ENCODE peak calls at places on chromosomes 7 and 10, in ten cellular contexts. One of them, this sample, is unnamed.
A peak's percentile ranks its signal among the peaks of the same experiment; 100 is the strongest.

GRCh38 chr7:151243411-151244155 is 4.9 kb downstream of the SMARCD3 start:
- DNase-seq in GM19239: no peak
- DNase-seq in activated CD4-positive, CD25-positive, alpha-beta regulatory T cell: no peak
- DNase-seq in anterior cingulate cortex: no peak
- DNase-seq in left ventricle myocardium inferior: no peak
- DNase-seq in foreskin keratinocyte: no peak
- DNase-seq in T-helper 2 cell: no peak
- DNase-seq in right cardiac atrium: no peak
- DNase-seq in NCI-H2029: no peak
- DNase-seq in stimulated activated CD4-positive, alpha-beta T cell treated with anti-CD3 and anti-CD28 coated beads, Interleukin-2, amount 100 ng/mL, for 48 hours: no peak
- DNase-seq in this sample: peak; percentile 67

GRCh38 chr10:122052702-122053101 is 63.7 kb downstream of the TACC2 start:
- DNase-seq in T-helper 2 cell: no peak
- DNase-seq in GM19239: no peak
- DNase-seq in right cardiac atrium: no peak
- DNase-seq in NCI-H2029: no peak
- DNase-seq in stimulated activated CD4-positive, alpha-beta T cell treated with anti-CD3 and anti-CD28 coated beads, Interleukin-2, amount 100 ng/mL, for 48 hours: no peak
- DNase-seq in left ventricle myocardium inferior: no peak
- DNase-seq in activated CD4-positive, CD25-positive, alpha-beta regulatory T cell: no peak
- DNase-seq in foreskin keratinocyte: peak; percentile 81
- DNase-seq in anterior cingulate cortex: no peak
- DNase-seq in this sample: no peak

GRCh38 chr10:113980408-113981087 is 63.1 kb upstream of the ADRB1 start:
- DNase-seq in activated CD4-positive, CD25-positive, alpha-beta regulatory T cell: no peak
- DNase-seq in NCI-H2029: no peak
- DNase-seq in foreskin keratinocyte: no peak
- DNase-seq in left ventricle myocardium inferior: no peak
- DNase-seq in stimulated activated CD4-positive, alpha-beta T cell treated with anti-CD3 and anti-CD28 coated beads, Interleukin-2, amount 100 ng/mL, for 48 hours: no peak
- DNase-seq in right cardiac atrium: no peak
- DNase-seq in T-helper 2 cell: no peak
- DNase-seq in GM19239: no peak
- DNase-seq in anterior cingulate cortex: no peak
- DNase-seq in this sample: no peak

GRCh38 chr10:59536151-59536550 is 173.5 kb downstream of the SLC16A9 start:
- DNase-seq in foreskin keratinocyte: peak; percentile 62
- DNase-seq in NCI-H2029: no peak
- DNase-seq in stimulated activated CD4-positive, alpha-beta T cell treated with anti-CD3 and anti-CD28 coated beads, Interleukin-2, amount 100 ng/mL, for 48 hours: no peak
- DNase-seq in left ventricle myocardium inferior: no peak
- DNase-seq in right cardiac atrium: no peak
- DNase-seq in anterior cingulate cortex: no peak
- DNase-seq in T-helper 2 cell: no peak
- DNase-seq in activated CD4-positive, CD25-positive, alpha-beta regulatory T cell: no peak
- DNase-seq in GM19239: no peak
- DNase-seq in this sample: no peak

GRCh38 chr7:75649462-75649861 is 89.3 kb downstream of the HIP1 start:
- DNase-seq in NCI-H2029: no peak
- DNase-seq in stimulated activated CD4-positive, alpha-beta T cell treated with anti-CD3 and anti-CD28 coated beads, Interleukin-2, amount 100 ng/mL, for 48 hours: no peak
- DNase-seq in left ventricle myocardium inferior: no peak
- DNase-seq in foreskin keratinocyte: peak; percentile 37
- DNase-seq in right cardiac atrium: no peak
- DNase-seq in activated CD4-positive, CD25-positive, alpha-beta regulatory T cell: no peak
- DNase-seq in T-helper 2 cell: no peak
- DNase-seq in anterior cingulate cortex: no peak
- DNase-seq in GM19239: no peak
- DNase-seq in this sample: no peak

GRCh38 chr10:62183857-62184805 is 84.5 kb downstream of the RTKN2 start:
- DNase-seq in GM19239: no peak
- DNase-seq in T-helper 2 cell: no peak
- DNase-seq in anterior cingulate cortex: no peak
- DNase-seq in foreskin keratinocyte: no peak
- DNase-seq in left ventricle myocardium inferior: no peak
- DNase-seq in stimulated activated CD4-positive, alpha-beta T cell treated with anti-CD3 and anti-CD28 coated beads, Interleukin-2, amount 100 ng/mL, for 48 hours: no peak
- DNase-seq in activated CD4-positive, CD25-positive, alpha-beta regulatory T cell: no peak
- DNase-seq in NCI-H2029: peak; percentile 22
- DNase-seq in right cardiac atrium: no peak
- DNase-seq in this sample: no peak

GRCh38 chr10:102965455-102965854 is 47.4 kb downstream of the CNNM2 start:
- DNase-seq in activated CD4-positive, CD25-positive, alpha-beta regulatory T cell: no peak
- DNase-seq in left ventricle myocardium inferior: no peak
- DNase-seq in T-helper 2 cell: no peak
- DNase-seq in stimulated activated CD4-positive, alpha-beta T cell treated with anti-CD3 and anti-CD28 coated beads, Interleukin-2, amount 100 ng/mL, for 48 hours: no peak
- DNase-seq in foreskin keratinocyte: no peak
- DNase-seq in right cardiac atrium: no peak
- DNase-seq in GM19239: no peak
- DNase-seq in anterior cingulate cortex: no peak
- DNase-seq in NCI-H2029: no peak
- DNase-seq in this sample: no peak

GRCh38 chr7:23276381-23276780 is 22.8 kb upstream of the MALSU1 start:
- DNase-seq in stimulated activated CD4-positive, alpha-beta T cell treated with anti-CD3 and anti-CD28 coated beads, Interleukin-2, amount 100 ng/mL, for 48 hours: no peak
- DNase-seq in left ventricle myocardium inferior: no peak
- DNase-seq in T-helper 2 cell: no peak
- DNase-seq in GM19239: no peak
- DNase-seq in NCI-H2029: no peak
- DNase-seq in right cardiac atrium: no peak
- DNase-seq in anterior cingulate cortex: no peak
- DNase-seq in activated CD4-positive, CD25-positive, alpha-beta regulatory T cell: no peak
- DNase-seq in foreskin keratinocyte: no peak
- DNase-seq in this sample: no peak

GRCh38 chr7:139830779-139831498 is 1.9 kb downstream of the TBXAS1 start:
- DNase-seq in NCI-H2029: no peak
- DNase-seq in anterior cingulate cortex: no peak
- DNase-seq in stimulated activated CD4-positive, alpha-beta T cell treated with anti-CD3 and anti-CD28 coated beads, Interleukin-2, amount 100 ng/mL, for 48 hours: no peak
- DNase-seq in activated CD4-positive, CD25-positive, alpha-beta regulatory T cell: no peak
- DNase-seq in foreskin keratinocyte: no peak
- DNase-seq in T-helper 2 cell: no peak
- DNase-seq in right cardiac atrium: no peak
- DNase-seq in GM19239: no peak
- DNase-seq in left ventricle myocardium inferior: no peak
- DNase-seq in this sample: no peak

GRCh38 chr10:29517352-29517923 is 117.3 kb downstream of the SVIL start:
- DNase-seq in anterior cingulate cortex: no peak
- DNase-seq in T-helper 2 cell: no peak
- DNase-seq in right cardiac atrium: peak; percentile 47
- DNase-seq in activated CD4-positive, CD25-positive, alpha-beta regulatory T cell: no peak
- DNase-seq in GM19239: no peak
- DNase-seq in foreskin keratinocyte: no peak
- DNase-seq in NCI-H2029: no peak
- DNase-seq in stimulated activated CD4-positive, alpha-beta T cell treated with anti-CD3 and anti-CD28 coated beads, Interleukin-2, amount 100 ng/mL, for 48 hours: peak; percentile 7
- DNase-seq in left ventricle myocardium inferior: no peak
- DNase-seq in this sample: no peak

GRCh38 chr10:11035318-11035920 is 17.7 kb downstream of the CELF2 start:
- DNase-seq in anterior cingulate cortex: no peak
- DNase-seq in GM19239: no peak
- DNase-seq in left ventricle myocardium inferior: no peak
- DNase-seq in stimulated activated CD4-positive, alpha-beta T cell treated with anti-CD3 and anti-CD28 coated beads, Interleukin-2, amount 100 ng/mL, for 48 hours: no peak
- DNase-seq in right cardiac atrium: no peak
- DNase-seq in activated CD4-positive, CD25-positive, alpha-beta regulatory T cell: no peak
- DNase-seq in foreskin keratinocyte: peak; percentile 81
- DNase-seq in NCI-H2029: no peak
- DNase-seq in T-helper 2 cell: no peak
- DNase-seq in this sample: no peak

GRCh38 chr7:74083928-74084721 is 521 bp downstream of the LIMK1 start:
- DNase-seq in left ventricle myocardium inferior: peak; percentile 40
- DNase-seq in activated CD4-positive, CD25-positive, alpha-beta regulatory T cell: peak; percentile 53
- DNase-seq in NCI-H2029: no peak
- DNase-seq in stimulated activated CD4-positive, alpha-beta T cell treated with anti-CD3 and anti-CD28 coated beads, Interleukin-2, amount 100 ng/mL, for 48 hours: no peak
- DNase-seq in GM19239: peak; percentile 28
- DNase-seq in T-helper 2 cell: no peak
- DNase-seq in foreskin keratinocyte: no peak
- DNase-seq in anterior cingulate cortex: no peak
- DNase-seq in right cardiac atrium: peak; percentile 82
- DNase-seq in this sample: no peak

GRCh38 chr10:89032141-89032814 is 41.7 kb downstream of the FAS start:
- DNase-seq in anterior cingulate cortex: no peak
- DNase-seq in right cardiac atrium: peak; percentile 35
- DNase-seq in T-helper 2 cell: peak; percentile 47
- DNase-seq in NCI-H2029: no peak
- DNase-seq in foreskin keratinocyte: peak; percentile 82
- DNase-seq in GM19239: no peak
- DNase-seq in left ventricle myocardium inferior: peak; percentile 26
- DNase-seq in stimulated activated CD4-positive, alpha-beta T cell treated with anti-CD3 and anti-CD28 coated beads, Interleukin-2, amount 100 ng/mL, for 48 hours: peak; percentile 47
- DNase-seq in activated CD4-positive, CD25-positive, alpha-beta regulatory T cell: peak; percentile 25
- DNase-seq in this sample: no peak

GRCh38 chr10:70682920-70683600 is 10.8 kb downstream of the ADAMTS14 start:
- DNase-seq in stimulated activated CD4-positive, alpha-beta T cell treated with anti-CD3 and anti-CD28 coated beads, Interleukin-2, amount 100 ng/mL, for 48 hours: no peak
- DNase-seq in right cardiac atrium: no peak
- DNase-seq in NCI-H2029: no peak
- DNase-seq in T-helper 2 cell: no peak
- DNase-seq in GM19239: no peak
- DNase-seq in left ventricle myocardium inferior: no peak
- DNase-seq in foreskin keratinocyte: no peak
- DNase-seq in activated CD4-positive, CD25-positive, alpha-beta regulatory T cell: no peak
- DNase-seq in anterior cingulate cortex: no peak
- DNase-seq in this sample: no peak

GRCh38 chr10:73744690-73744994 is 470 bp downstream of the SEC24C start:
- DNase-seq in activated CD4-positive, CD25-positive, alpha-beta regulatory T cell: peak; percentile 53
- DNase-seq in right cardiac atrium: no peak
- DNase-seq in GM19239: peak; percentile 34
- DNase-seq in NCI-H2029: no peak
- DNase-seq in foreskin keratinocyte: no peak
- DNase-seq in anterior cingulate cortex: no peak
- DNase-seq in left ventricle myocardium inferior: no peak
- DNase-seq in stimulated activated CD4-positive, alpha-beta T cell treated with anti-CD3 and anti-CD28 coated beads, Interleukin-2, amount 100 ng/mL, for 48 hours: peak; percentile 51
- DNase-seq in T-helper 2 cell: peak; percentile 52
- DNase-seq in this sample: no peak

GRCh38 chr10:109784236-109784635 is 139.1 kb downstream of the XPNPEP1 start:
- DNase-seq in NCI-H2029: no peak
- DNase-seq in left ventricle myocardium inferior: no peak
- DNase-seq in T-helper 2 cell: no peak
- DNase-seq in stimulated activated CD4-positive, alpha-beta T cell treated with anti-CD3 and anti-CD28 coated beads, Interleukin-2, amount 100 ng/mL, for 48 hours: no peak
- DNase-seq in GM19239: no peak
- DNase-seq in right cardiac atrium: no peak
- DNase-seq in foreskin keratinocyte: peak; percentile 23
- DNase-seq in anterior cingulate cortex: no peak
- DNase-seq in activated CD4-positive, CD25-positive, alpha-beta regulatory T cell: no peak
- DNase-seq in this sample: no peak

GRCh38 chr10:71380841-71381240 is 15.9 kb upstream of the CDH23 start:
- DNase-seq in activated CD4-positive, CD25-positive, alpha-beta regulatory T cell: no peak
- DNase-seq in GM19239: no peak
- DNase-seq in left ventricle myocardium inferior: no peak
- DNase-seq in NCI-H2029: no peak
- DNase-seq in stimulated activated CD4-positive, alpha-beta T cell treated with anti-CD3 and anti-CD28 coated beads, Interleukin-2, amount 100 ng/mL, for 48 hours: no peak
- DNase-seq in foreskin keratinocyte: no peak
- DNase-seq in anterior cingulate cortex: no peak
- DNase-seq in T-helper 2 cell: no peak
- DNase-seq in right cardiac atrium: no peak
- DNase-seq in this sample: no peak

GRCh38 chr7:129072410-129073063 is 17.6 kb upstream of the TNPO3 start:
- DNase-seq in foreskin keratinocyte: no peak
- DNase-seq in activated CD4-positive, CD25-positive, alpha-beta regulatory T cell: no peak
- DNase-seq in left ventricle myocardium inferior: no peak
- DNase-seq in T-helper 2 cell: no peak
- DNase-seq in anterior cingulate cortex: no peak
- DNase-seq in GM19239: no peak
- DNase-seq in stimulated activated CD4-positive, alpha-beta T cell treated with anti-CD3 and anti-CD28 coated beads, Interleukin-2, amount 100 ng/mL, for 48 hours: no peak
- DNase-seq in NCI-H2029: no peak
- DNase-seq in right cardiac atrium: no peak
- DNase-seq in this sample: no peak

GRCh38 chr7:107810626-107811025 is 7.6 kb upstream of the SLC26A3 start:
- DNase-seq in NCI-H2029: no peak
- DNase-seq in activated CD4-positive, CD25-positive, alpha-beta regulatory T cell: no peak
- DNase-seq in stimulated activated CD4-positive, alpha-beta T cell treated with anti-CD3 and anti-CD28 coated beads, Interleukin-2, amount 100 ng/mL, for 48 hours: no peak
- DNase-seq in right cardiac atrium: no peak
- DNase-seq in T-helper 2 cell: no peak
- DNase-seq in GM19239: no peak
- DNase-seq in foreskin keratinocyte: no peak
- DNase-seq in left ventricle myocardium inferior: no peak
- DNase-seq in anterior cingulate cortex: no peak
- DNase-seq in this sample: no peak

GRCh38 chr10:114220281-114220680 is 18.8 kb upstream of the VWA2 start:
- DNase-seq in stimulated activated CD4-positive, alpha-beta T cell treated with anti-CD3 and anti-CD28 coated beads, Interleukin-2, amount 100 ng/mL, for 48 hours: no peak
- DNase-seq in left ventricle myocardium inferior: no peak
- DNase-seq in anterior cingulate cortex: no peak
- DNase-seq in activated CD4-positive, CD25-positive, alpha-beta regulatory T cell: no peak
- DNase-seq in foreskin keratinocyte: no peak
- DNase-seq in NCI-H2029: no peak
- DNase-seq in right cardiac atrium: no peak
- DNase-seq in T-helper 2 cell: no peak
- DNase-seq in GM19239: no peak
- DNase-seq in this sample: no peak

GRCh38 chr10:87646920-87647319 is 12.8 kb upstream of the PAPSS2 start:
- DNase-seq in activated CD4-positive, CD25-positive, alpha-beta regulatory T cell: no peak
- DNase-seq in right cardiac atrium: no peak
- DNase-seq in stimulated activated CD4-positive, alpha-beta T cell treated with anti-CD3 and anti-CD28 coated beads, Interleukin-2, amount 100 ng/mL, for 48 hours: no peak
- DNase-seq in T-helper 2 cell: no peak
- DNase-seq in GM19239: no peak
- DNase-seq in anterior cingulate cortex: no peak
- DNase-seq in left ventricle myocardium inferior: no peak
- DNase-seq in foreskin keratinocyte: no peak
- DNase-seq in NCI-H2029: no peak
- DNase-seq in this sample: no peak

GRCh38 chr10:91366687-91367086 is 43.5 kb upstream of the HECTD2 start:
- DNase-seq in left ventricle myocardium inferior: no peak
- DNase-seq in T-helper 2 cell: no peak
- DNase-seq in stimulated activated CD4-positive, alpha-beta T cell treated with anti-CD3 and anti-CD28 coated beads, Interleukin-2, amount 100 ng/mL, for 48 hours: no peak
- DNase-seq in activated CD4-positive, CD25-positive, alpha-beta regulatory T cell: no peak
- DNase-seq in anterior cingulate cortex: no peak
- DNase-seq in right cardiac atrium: no peak
- DNase-seq in foreskin keratinocyte: no peak
- DNase-seq in GM19239: no peak
- DNase-seq in NCI-H2029: no peak
- DNase-seq in this sample: no peak

GRCh38 chr7:137970263-137970975 is 31.5 kb downstream of the CREB3L2 start:
- DNase-seq in right cardiac atrium: peak; percentile 76
- DNase-seq in anterior cingulate cortex: no peak
- DNase-seq in NCI-H2029: no peak
- DNase-seq in GM19239: no peak
- DNase-seq in T-helper 2 cell: no peak
- DNase-seq in stimulated activated CD4-positive, alpha-beta T cell treated with anti-CD3 and anti-CD28 coated beads, Interleukin-2, amount 100 ng/mL, for 48 hours: no peak
- DNase-seq in foreskin keratinocyte: no peak
- DNase-seq in left ventricle myocardium inferior: peak; percentile 57
- DNase-seq in activated CD4-positive, CD25-positive, alpha-beta regulatory T cell: no peak
- DNase-seq in this sample: no peak

GRCh38 chr7:36203081-36203775 is 50.2 kb downstream of the EEPD1 start:
- DNase-seq in left ventricle myocardium inferior: no peak
- DNase-seq in GM19239: no peak
- DNase-seq in right cardiac atrium: no peak
- DNase-seq in NCI-H2029: no peak
- DNase-seq in T-helper 2 cell: no peak
- DNase-seq in foreskin keratinocyte: no peak
- DNase-seq in activated CD4-positive, CD25-positive, alpha-beta regulatory T cell: no peak
- DNase-seq in anterior cingulate cortex: no peak
- DNase-seq in stimulated activated CD4-positive, alpha-beta T cell treated with anti-CD3 and anti-CD28 coated beads, Interleukin-2, amount 100 ng/mL, for 48 hours: no peak
- DNase-seq in this sample: no peak

GRCh38 chr7:136617176-136617575 is 251.3 kb upstream of the CHRM2 start:
- DNase-seq in left ventricle myocardium inferior: no peak
- DNase-seq in right cardiac atrium: no peak
- DNase-seq in foreskin keratinocyte: no peak
- DNase-seq in T-helper 2 cell: no peak
- DNase-seq in GM19239: no peak
- DNase-seq in stimulated activated CD4-positive, alpha-beta T cell treated with anti-CD3 and anti-CD28 coated beads, Interleukin-2, amount 100 ng/mL, for 48 hours: no peak
- DNase-seq in anterior cingulate cortex: no peak
- DNase-seq in NCI-H2029: no peak
- DNase-seq in activated CD4-positive, CD25-positive, alpha-beta regulatory T cell: no peak
- DNase-seq in this sample: no peak

GRCh38 chr10:70093335-70093944 is 39.2 kb downstream of the AIFM2 start:
- DNase-seq in foreskin keratinocyte: no peak
- DNase-seq in stimulated activated CD4-positive, alpha-beta T cell treated with anti-CD3 and anti-CD28 coated beads, Interleukin-2, amount 100 ng/mL, for 48 hours: no peak
- DNase-seq in GM19239: no peak
- DNase-seq in anterior cingulate cortex: no peak
- DNase-seq in T-helper 2 cell: no peak
- DNase-seq in activated CD4-positive, CD25-positive, alpha-beta regulatory T cell: no peak
- DNase-seq in right cardiac atrium: no peak
- DNase-seq in left ventricle myocardium inferior: no peak
- DNase-seq in NCI-H2029: no peak
- DNase-seq in this sample: no peak

GRCh38 chr10:115830260-115830970 is 442.6 kb downstream of the GFRA1 start:
- DNase-seq in right cardiac atrium: no peak
- DNase-seq in foreskin keratinocyte: peak; percentile 61
- DNase-seq in activated CD4-positive, CD25-positive, alpha-beta regulatory T cell: no peak
- DNase-seq in anterior cingulate cortex: no peak
- DNase-seq in NCI-H2029: no peak
- DNase-seq in left ventricle myocardium inferior: no peak
- DNase-seq in GM19239: no peak
- DNase-seq in T-helper 2 cell: no peak
- DNase-seq in stimulated activated CD4-positive, alpha-beta T cell treated with anti-CD3 and anti-CD28 coated beads, Interleukin-2, amount 100 ng/mL, for 48 hours: no peak
- DNase-seq in this sample: no peak

GRCh38 chr7:22563115-22563514 is 63.1 kb upstream of the STEAP1B start:
- DNase-seq in foreskin keratinocyte: no peak
- DNase-seq in right cardiac atrium: peak; percentile 63
- DNase-seq in anterior cingulate cortex: no peak
- DNase-seq in NCI-H2029: peak; percentile 10
- DNase-seq in stimulated activated CD4-positive, alpha-beta T cell treated with anti-CD3 and anti-CD28 coated beads, Interleukin-2, amount 100 ng/mL, for 48 hours: no peak
- DNase-seq in GM19239: no peak
- DNase-seq in left ventricle myocardium inferior: no peak
- DNase-seq in T-helper 2 cell: no peak
- DNase-seq in activated CD4-positive, CD25-positive, alpha-beta regulatory T cell: no peak
- DNase-seq in this sample: no peak

This sample was measured in GM12891.